ENCODE peak calls at places on chromosomes 13 and 19, in five cellular contexts. A is stimulated activated naive CD8-positive, alpha-beta T cell treated with anti-CD3 and anti-CD28 coated beads, Interleukin-15, amount 100 ng/mL, for 72 hours; E is HTR-8/SVneo; C is cardiac fibroblast; Q is tibial nerve. M is an unnamed sample.

GRCh38 chr19:2171349-2172145 is 7.8 kb downstream of the DOT1L start:
- DNase-seq in A (peak), C (peak), E (no peak), Q (no peak), M (no peak)

GRCh38 chr13:39123578-39123977 is 85.3 kb downstream of the NHLRC3 start:
- DNase-seq in Q (no peak), E (no peak), C (no peak), A (no peak), M (no peak)

GRCh38 chr13:41833201-41833600 is 127.7 kb downstream of the VWA8 start:
- DNase-seq in C (no peak), A (no peak), E (no peak), Q (no peak), M (no peak)

GRCh38 chr13:94195715-94196114 is 283.8 kb downstream of the DCT start:
- DNase-seq in Q (no peak), A (no peak), C (peak), E (peak), M (no peak)

GRCh38 chr19:44051654-44052402 is at the start of gene ZNF223:
- DNase-seq in A (peak), E (peak), Q (peak), C (peak), M (peak)

GRCh38 chr13:21673592-21674270 is 2.9 kb downstream of the FGF9 start:
- DNase-seq in C (peak), Q (no peak), A (peak), E (no peak), M (no peak)

GRCh38 chr19:17488593-17489391 is 18.5 kb downstream of the SLC27A1 start:
- DNase-seq in C (no peak), Q (no peak), E (no peak), A (peak), M (no peak)

GRCh38 chr19:48471836-48472235 is 2.7 kb downstream of the CYTH2 start:
- DNase-seq in A (no peak), E (no peak), C (no peak), Q (no peak), M (no peak)

GRCh38 chr13:93265800-93266199 is 39.2 kb downstream of the GPC6 start:
- DNase-seq in Q (no peak), E (no peak), C (no peak), A (no peak), M (no peak)